ENCODE peak calls at places on chromosome 21, in four cellular contexts. One of them, this sample, is unnamed.

GRCh38 chr21:42481169-42481568 is 14.9 kb downstream of the RSPH1 start:
- DNase-seq in cortex of kidney: no peak
- DNase-seq in HFFc6: no peak
- DNase-seq in A549: no peak
- DNase-seq in this sample: no peak

GRCh38 chr21:28132713-28133112 is 860.0 kb downstream of the LTN1 start:
- DNase-seq in HFFc6: peak
- DNase-seq in cortex of kidney: no peak
- DNase-seq in A549: no peak
- DNase-seq in this sample: no peak

GRCh38 chr21:37532868-37533780 is 166.6 kb downstream of the DYRK1A start:
- DNase-seq in cortex of kidney: no peak
- DNase-seq in A549: peak
- DNase-seq in HFFc6: no peak
- DNase-seq in this sample: peak

GRCh38 chr21:44527156-44527982 is 12.6 kb downstream of the KRTAP10-1 start:
- DNase-seq in HFFc6: no peak
- DNase-seq in cortex of kidney: no peak
- DNase-seq in A549: no peak
- DNase-seq in this sample: no peak

GRCh38 chr21:44929242-44929798 is 8.6 kb upstream of the ITGB2 start:
- DNase-seq in A549: no peak
- DNase-seq in HFFc6: no peak
- DNase-seq in cortex of kidney: no peak
- DNase-seq in this sample: no peak

GRCh38 chr21:25934771-25935224 is 200.0 kb downstream of the GABPA start:
- DNase-seq in cortex of kidney: no peak
- DNase-seq in HFFc6: peak
- DNase-seq in A549: peak
- DNase-seq in this sample: peak

GRCh38 chr21:15841856-15842564 is 112.2 kb downstream of the USP25 start:
- DNase-seq in cortex of kidney: no peak
- DNase-seq in A549: no peak
- DNase-seq in HFFc6: peak
- DNase-seq in this sample: peak

GRCh38 chr21:41419921-41420862 is 5.8 kb upstream of the MX1 start:
- DNase-seq in A549: peak
- DNase-seq in cortex of kidney: no peak
- DNase-seq in HFFc6: peak
- DNase-seq in this sample: peak

GRCh38 chr21:40976198-40977114 is 129.5 kb upstream of the DSCAM start:
- DNase-seq in HFFc6: no peak
- DNase-seq in A549: no peak
- DNase-seq in cortex of kidney: no peak
- DNase-seq in this sample: no peak

GRCh38 chr21:45054162-45054926 is 20.0 kb upstream of the ADARB1 start:
- DNase-seq in A549: no peak
- DNase-seq in HFFc6: no peak
- DNase-seq in cortex of kidney: no peak
- DNase-seq in this sample: no peak

GRCh38 chr21:42233067-42233981 is 14.4 kb downstream of the ABCG1 start:
- DNase-seq in cortex of kidney: no peak
- DNase-seq in A549: no peak
- DNase-seq in HFFc6: no peak
- DNase-seq in this sample: peak

GRCh38 chr21:35436899-35437298 is 387.8 kb upstream of the RUNX1 start:
- DNase-seq in HFFc6: no peak
- DNase-seq in cortex of kidney: no peak
- DNase-seq in A549: no peak
- DNase-seq in this sample: no peak

GRCh38 chr21:34949499-34949898 is 99.6 kb downstream of the RUNX1 start:
- DNase-seq in HFFc6: no peak
- DNase-seq in A549: no peak
- DNase-seq in cortex of kidney: no peak
- DNase-seq in this sample: no peak

GRCh38 chr21:31901342-31901741 is 28.5 kb downstream of the HUNK start:
- DNase-seq in cortex of kidney: no peak
- DNase-seq in HFFc6: no peak
- DNase-seq in A549: no peak
- DNase-seq in this sample: no peak

GRCh38 chr21:43340491-43341348 is 86.2 kb downstream of the SIK1 start:
- DNase-seq in cortex of kidney: no peak
- DNase-seq in A549: peak
- DNase-seq in HFFc6: peak
- DNase-seq in this sample: peak

GRCh38 chr21:42633858-42634257 is 19.6 kb upstream of the PDE9A start:
- DNase-seq in HFFc6: no peak
- DNase-seq in A549: no peak
- DNase-seq in cortex of kidney: no peak
- DNase-seq in this sample: no peak

GRCh38 chr21:29072873-29073221 is 601 bp downstream of the CCT8 start:
- DNase-seq in HFFc6: peak
- DNase-seq in cortex of kidney: no peak
- DNase-seq in A549: no peak
- DNase-seq in this sample: peak

GRCh38 chr21:17819114-17819877 is at the start of gene C21orf91:
- DNase-seq in HFFc6: peak
- DNase-seq in A549: peak
- DNase-seq in cortex of kidney: peak
- DNase-seq in this sample: peak

GRCh38 chr21:34877485-34878128 is 171.5 kb downstream of the RUNX1 start:
- DNase-seq in HFFc6: no peak
- DNase-seq in A549: no peak
- DNase-seq in cortex of kidney: no peak
- DNase-seq in this sample: no peak

GRCh38 chr21:38326429-38326828 is 69.6 kb downstream of the KCNJ15 start:
- DNase-seq in A549: no peak
- DNase-seq in HFFc6: no peak
- DNase-seq in cortex of kidney: no peak
- DNase-seq in this sample: no peak

GRCh38 chr21:33481314-33481943 is 1.7 kb upstream of the TMEM50B start:
- DNase-seq in HFFc6: no peak
- DNase-seq in cortex of kidney: no peak
- DNase-seq in A549: no peak
- DNase-seq in this sample: no peak